ENCODE peak calls at places on chromosome 4, in five cellular contexts. Q is WTC11, D is pancreas, I is BE2C, K is tibial artery. W is an unnamed sample.

GRCh38 chr4:170079981-170080380 is 9.8 kb downstream of the AADAT start:
- DNase-seq in D (no peak), Q (no peak), I (no peak), K (no peak), W (no peak)

GRCh38 chr4:163091685-163092034 is 75.0 kb downstream of the NAF1 start:
- DNase-seq in Q (no peak), K (no peak), I (no peak), D (no peak), W (no peak)

GRCh38 chr4:2940267-2941137 is 22.7 kb downstream of the NOP14 start:
- DNase-seq in Q (no peak), K (peak), D (peak), I (no peak), W (no peak)

GRCh38 chr4:69753666-69754065 is 6.8 kb downstream of the SULT1B1 start:
- DNase-seq in Q (no peak), K (no peak), D (no peak), I (no peak), W (no peak)

GRCh38 chr4:111070390-111070789 is 447.5 kb upstream of the PITX2 start:
- DNase-seq in Q (no peak), K (no peak), D (no peak), I (no peak), W (no peak)

GRCh38 chr4:168449740-168450442 is 30.4 kb downstream of the DDX60L start:
- DNase-seq in K (no peak), Q (no peak), I (peak), D (no peak), W (no peak)

GRCh38 chr4:76235915-76236314 is 15.6 kb upstream of the FAM47E start:
- DNase-seq in K (no peak), Q (no peak), D (no peak), I (no peak), W (no peak)

GRCh38 chr4:67779631-67780030 is 25.4 kb upstream of the GNRHR start:
- DNase-seq in I (no peak), K (no peak), Q (no peak), D (no peak), W (no peak)

GRCh38 chr4:94757192-94758140 is at the start of gene BMPR1B:
- DNase-seq in Q (peak), D (peak), I (peak), K (peak), W (no peak)

GRCh38 chr4:164337219-164337944 is 416.5 kb upstream of the SMIM31 start:
- DNase-seq in I (no peak), D (no peak), Q (no peak), K (no peak), W (no peak)

GRCh38 chr4:337143-337931 is at the start of gene ZNF141:
- DNase-seq in K (peak), I (peak), D (peak), Q (peak), W (peak)

GRCh38 chr4:183130328-183131155 is 31.5 kb downstream of the WWC2 start:
- DNase-seq in D (peak), I (peak), Q (no peak), K (no peak), W (no peak)

GRCh38 chr4:16337936-16338335 is 111.7 kb upstream of the TAPT1 start:
- DNase-seq in D (no peak), Q (no peak), I (no peak), K (no peak), W (no peak)

GRCh38 chr4:41361831-41362646 is 105.3 kb downstream of the UCHL1 start:
- DNase-seq in D (no peak), K (no peak), I (peak), Q (no peak), W (no peak)

GRCh38 chr4:137129471-137130244 is 402.6 kb downstream of the PCDH18 start:
- DNase-seq in D (no peak), Q (no peak), I (no peak), K (no peak), W (no peak)

GRCh38 chr4:150217192-150217591 is 138.9 kb downstream of the DCLK2 start:
- DNase-seq in I (peak), K (no peak), Q (no peak), D (no peak), W (no peak)

GRCh38 chr4:5399790-5400421 is 308.5 kb downstream of the EVC2 start:
- DNase-seq in D (no peak), Q (peak), I (peak), K (no peak), W (no peak)

GRCh38 chr4:26326791-26327190 is 6.0 kb downstream of the RBPJ start:
- DNase-seq in I (no peak), D (no peak), K (no peak), Q (no peak), W (no peak)

GRCh38 chr4:175431635-175432034 is 380.4 kb downstream of the GPM6A start:
- DNase-seq in Q (no peak), D (no peak), K (no peak), I (no peak), W (no peak)

GRCh38 chr4:155474758-155475157 is 98.0 kb upstream of the MAP9 start:
- DNase-seq in Q (no peak), K (no peak), I (no peak), D (no peak), W (no peak)

GRCh38 chr4:138341739-138342415 is 99.7 kb upstream of the SLC7A11 start:
- DNase-seq in K (no peak), D (no peak), I (no peak), Q (no peak), W (no peak)

GRCh38 chr4:169384741-169385140 is 114.0 kb upstream of the SH3RF1 start:
- DNase-seq in K (no peak), D (no peak), Q (no peak), I (no peak), W (no peak)

GRCh38 chr4:14345356-14345775 is 656.9 kb upstream of the CPEB2 start:
- DNase-seq in Q (no peak), I (no peak), D (no peak), K (no peak), W (no peak)

GRCh38 chr4:8050180-8050554 is 108.4 kb downstream of the ABLIM2 start:
- DNase-seq in Q (no peak), I (no peak), K (no peak), D (no peak), W (no peak)

GRCh38 chr4:119099227-119099910 is 36.3 kb upstream of the MYOZ2 start:
- DNase-seq in Q (no peak), D (no peak), I (no peak), K (no peak), W (no peak)

GRCh38 chr4:101104264-101105052 is 242.9 kb downstream of the PPP3CA start:
- DNase-seq in D (no peak), K (no peak), I (no peak), Q (no peak), W (no peak)

GRCh38 chr4:41290486-41290885 is 33.8 kb downstream of the UCHL1 start:
- DNase-seq in Q (no peak), I (no peak), D (no peak), K (no peak), W (no peak)

DNA sequence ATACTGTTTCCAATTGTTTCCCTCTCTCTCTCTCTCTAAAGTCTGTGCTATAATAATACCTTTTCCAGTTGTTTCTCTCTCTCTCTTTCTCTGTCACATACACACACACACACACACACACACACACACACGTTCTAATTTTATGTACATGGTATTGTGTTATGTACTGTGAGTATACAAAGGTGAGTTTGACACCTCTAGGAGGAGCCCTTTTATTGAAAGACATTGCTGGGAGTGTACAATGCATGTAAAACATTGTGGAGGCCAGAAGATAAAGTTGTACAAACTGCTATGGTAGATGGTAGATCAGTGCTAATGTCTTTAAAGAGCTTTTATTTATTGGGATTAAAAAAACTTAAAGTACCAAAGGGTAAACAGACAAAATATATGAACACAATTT is 53.6 kb downstream of the BLTP1 start:
- DNase-seq in D (no peak), I (no peak), Q (no peak), K (no peak), W (no peak)
- TF ChIP-seq CTCF in D (no peak), I (peak), Q (no peak), K (no peak), W (no peak)

DNA sequence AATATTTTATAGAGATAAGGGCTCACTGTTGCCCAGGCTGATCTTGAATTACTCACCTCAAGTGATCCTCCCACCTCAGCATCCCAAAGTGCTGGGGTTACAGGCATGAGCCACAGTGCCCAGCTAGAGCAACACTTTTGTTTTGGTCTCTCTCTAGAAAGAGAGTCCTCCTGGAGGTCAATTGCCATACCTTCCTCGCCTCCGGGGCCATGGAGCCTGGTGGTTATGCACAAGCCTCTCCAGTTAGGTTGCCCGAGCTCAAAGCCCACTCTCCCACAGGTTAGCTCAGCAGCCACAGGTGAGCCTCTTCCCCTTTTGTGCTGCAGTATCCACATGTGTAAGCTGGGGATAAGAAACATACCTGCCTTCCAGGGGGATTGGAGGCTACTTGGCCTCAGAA is 24.2 kb upstream of the MAN2B2 start:
- DNase-seq in D (no peak), K (no peak), I (no peak), Q (no peak), W (no peak)
- TF ChIP-seq CTCF in D (no peak), K (no peak), I (no peak), Q (no peak), W (no peak)

DNA sequence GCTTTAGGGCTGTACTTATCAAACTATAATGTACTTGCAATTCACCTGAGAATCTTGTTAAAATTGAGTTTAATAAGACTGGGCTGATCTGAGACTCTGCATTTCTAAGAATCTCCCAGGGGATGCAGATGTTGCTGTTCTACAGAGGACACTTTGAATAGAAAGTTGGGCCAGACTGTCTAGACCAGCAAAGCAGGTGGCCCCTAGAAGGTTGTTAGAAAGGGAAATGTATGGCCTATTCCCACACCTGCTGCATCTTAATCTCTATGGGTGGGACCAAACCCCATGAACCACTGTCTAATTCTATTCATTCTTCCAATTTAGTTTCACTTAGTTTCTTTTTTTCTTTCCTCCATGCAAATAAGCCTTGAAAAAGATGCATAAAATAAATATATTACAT is 413.2 kb upstream of the TECRL start:
- DNase-seq in I (no peak), K (no peak), D (no peak), Q (no peak), W (no peak)
- TF ChIP-seq CTCF in I (no peak), K (no peak), D (no peak), Q (no peak), W (no peak)

GRCh38 chr4:166169111-166169510 is 296.1 kb downstream of the TLL1 start:
- DNase-seq in D (no peak), Q (peak), I (peak), K (no peak), W (no peak)
- TF ChIP-seq CTCF in D (no peak), Q (peak), I (peak), K (no peak), W (no peak)

GRCh38 chr4:128068927-128069326 is 7.8 kb downstream of the LARP1B start:
- DNase-seq in K (no peak), I (peak), Q (peak), D (no peak), W (no peak)
- TF ChIP-seq CTCF in K (no peak), I (peak), Q (peak), D (no peak), W (no peak)

GRCh38 chr4:132542228-132542627 is 606.9 kb upstream of the PCDH10 start:
- DNase-seq in I (no peak), Q (no peak), D (no peak), K (no peak), W (no peak)

GRCh38 chr4:132540268-132540667 is 608.8 kb upstream of the PCDH10 start:
- DNase-seq in D (no peak), I (no peak), Q (no peak), K (no peak), W (no peak)

DNA sequence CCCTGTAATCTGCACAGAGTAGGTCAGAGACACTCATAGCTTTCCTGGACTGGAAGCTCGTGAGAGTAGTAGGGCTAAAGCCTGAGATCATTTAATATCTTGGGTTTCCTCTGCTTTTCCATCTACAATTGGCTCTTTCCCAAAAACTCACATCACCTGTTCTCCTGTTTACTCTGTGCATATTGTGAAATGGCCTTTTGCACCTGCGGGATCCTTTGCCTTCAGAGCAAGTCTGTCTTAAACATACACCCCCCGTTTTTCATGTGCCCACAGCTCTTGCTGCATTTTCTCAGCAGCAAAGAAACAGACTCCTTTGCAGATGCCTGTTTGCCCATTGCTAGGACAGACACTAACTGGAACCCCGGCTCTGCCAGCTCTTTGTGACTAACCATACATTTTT is 608.3 kb upstream of the PCDH10 start:
- DNase-seq in D (no peak), I (no peak), K (no peak), Q (no peak), W (no peak)
- TF ChIP-seq CTCF in D (no peak), I (no peak), K (no peak), Q (no peak), W (no peak)

W was measured in omental fat pad.